ENCODE peak calls at places on chromosomes 13 and 19, in nine cellular contexts. Z is non-pigmented ciliary epithelial cell; X is pons; L is RPMI8226; B is stimulated activated CD4-positive, alpha-beta T cell treated with anti-CD3 and anti-CD28 coated beads, Interleukin-2, amount 100 ng/mL, for 48 hours; C is AG20443; Q is AML-193; R is colonic mucosa; I is cardiac muscle cell. S is an unnamed sample.

GRCh38 chr19:48819366-48819816 is 8.6 kb upstream of the BCAT2 start:
- DNase-seq in L (no peak), R (peak; percentile 94), C (peak; percentile 89), Q (no peak), I (no peak), X (no peak), B (no peak), Z (no peak), S (no peak)

GRCh38 chr13:44271915-44272341 is 101.7 kb upstream of the SERP2 start:
- DNase-seq in B (no peak), X (peak; percentile 36), Z (no peak), Q (no peak), L (no peak), R (no peak), C (no peak), I (peak; percentile 49), S (no peak)

GRCh38 chr19:53813996-53814395 is 10.1 kb downstream of the NLRP12 start:
- DNase-seq in B (no peak), R (no peak), C (peak; percentile 50), I (no peak), L (no peak), Z (no peak), Q (no peak), X (no peak), S (no peak)

GRCh38 chr19:50832666-50833065 is 708 bp downstream of the KLK15 start:
- DNase-seq in C (no peak), L (no peak), Q (no peak), R (no peak), B (no peak), X (no peak), Z (no peak), I (no peak), S (no peak)

GRCh38 chr13:19061278-19061677 is 120.3 kb downstream of the TUBA3C start:
- DNase-seq in R (no peak), X (no peak), I (no peak), Q (no peak), B (no peak), Z (no peak), C (peak; percentile 7), L (no peak), S (no peak)

GRCh38 chr13:51556740-51557139 is 27.5 kb upstream of the WDFY2 start:
- DNase-seq in C (no peak), Q (no peak), R (no peak), L (no peak), X (no peak), I (peak; percentile 49), Z (no peak), B (no peak), S (no peak)

GRCh38 chr13:22175211-22175610 is 504.3 kb downstream of the FGF9 start:
- DNase-seq in L (no peak), X (no peak), C (no peak), Q (no peak), I (no peak), R (no peak), Z (no peak), B (no peak), S (no peak)

GRCh38 chr13:75442736-75443234 is 39.2 kb downstream of the TBC1D4 start:
- DNase-seq in R (peak; percentile 29), X (no peak), L (no peak), Q (no peak), B (no peak), C (no peak), I (no peak), Z (no peak), S (no peak)

GRCh38 chr13:94550030-94550738 is 45.8 kb downstream of the TGDS start:
- DNase-seq in C (no peak), R (no peak), X (no peak), B (no peak), Q (no peak), I (no peak), Z (no peak), L (no peak), S (no peak)

GRCh38 chr19:48543121-48543710 is 8.8 kb upstream of the SULT2B1 start:
- DNase-seq in X (no peak), Q (no peak), C (peak; percentile 65), R (peak; percentile 70), B (no peak), I (no peak), Z (no peak), L (no peak), S (no peak)

GRCh38 chr19:15114153-15114540 is 6.9 kb downstream of the SYDE1 start:
- DNase-seq in I (no peak), R (no peak), Q (no peak), X (no peak), L (no peak), Z (no peak), B (no peak), C (peak; percentile 72), S (no peak)

GRCh38 chr13:114263590-114263989 is 17.8 kb upstream of the UPF3A start:
- DNase-seq in Z (no peak), X (no peak), L (peak; percentile 38), R (no peak), B (no peak), C (no peak), I (no peak), Q (no peak), S (no peak)

GRCh38 chr19:40907968-40908735 is 26.1 kb upstream of the CYP2A7 start:
- DNase-seq in L (no peak), Z (no peak), X (no peak), B (peak; percentile 43), Q (no peak), I (no peak), C (no peak), R (no peak), S (no peak)

GRCh38 chr19:21786931-21787330 is 19.6 kb upstream of the ZNF100 start:
- DNase-seq in Z (no peak), B (no peak), X (no peak), C (no peak), Q (no peak), L (no peak), I (no peak), R (no peak), S (no peak)

GRCh38 chr19:13835791-13836723 is 40.8 kb downstream of the ZSWIM4 start:
- DNase-seq in Q (peak; percentile 97), X (no peak), I (no peak), L (no peak), R (peak; percentile 29), Z (no peak), B (no peak), C (peak; percentile 14), S (no peak)

GRCh38 chr19:10419646-10420443 is 493 bp upstream of the PDE4A start:
- DNase-seq in C (peak; percentile 50), Z (no peak), B (peak; percentile 37), L (peak; percentile 95), R (no peak), I (peak; percentile 72), Q (no peak), X (no peak), S (peak; percentile 79)

GRCh38 chr19:38952395-38953165 is 21.8 kb downstream of the MRPS12 start:
- DNase-seq in L (peak; percentile 60), R (peak; percentile 52), Z (no peak), B (no peak), Q (peak; percentile 47), C (no peak), I (peak; percentile 43), X (peak; percentile 76), S (peak; percentile 32)

GRCh38 chr19:35363001-35363590 is 4.8 kb downstream of the FFAR3 start:
- DNase-seq in Q (no peak), I (no peak), X (no peak), R (no peak), Z (no peak), L (no peak), C (peak; percentile 0), B (no peak), S (no peak)

GRCh38 chr13:67138937-67139336 is 91.2 kb downstream of the PCDH9 start:
- DNase-seq in C (no peak), X (no peak), I (no peak), B (no peak), L (no peak), Q (no peak), Z (no peak), R (no peak), S (peak; percentile 29)

GRCh38 chr19:36254848-36255247 is 39.9 kb downstream of the ZNF146 start:
- DNase-seq in C (no peak), Z (no peak), Q (no peak), L (no peak), B (no peak), I (no peak), X (no peak), R (no peak), S (no peak)

GRCh38 chr13:50192272-50192813 is 177.1 kb downstream of the KCNRG start:
- DNase-seq in C (no peak), Q (no peak), L (no peak), I (no peak), B (no peak), X (no peak), R (no peak), Z (no peak), S (no peak)

GRCh38 chr13:99103536-99103935 is 97.1 kb upstream of the UBAC2 start:
- DNase-seq in B (no peak), Z (no peak), L (no peak), X (no peak), I (peak; percentile 34), Q (no peak), C (peak; percentile 62), R (no peak), S (peak; percentile 95)

GRCh38 chr13:91922969-91923592 is 524.7 kb downstream of the GPC5 start:
- DNase-seq in R (no peak), C (no peak), B (no peak), L (no peak), Q (no peak), I (peak; percentile 40), Z (no peak), X (peak; percentile 13), S (no peak)

GRCh38 chr13:74243637-74244526 is 109.7 kb upstream of the KLF12 start:
- DNase-seq in X (no peak), B (no peak), Q (no peak), C (peak; percentile 45), I (no peak), R (no peak), L (no peak), Z (peak; percentile 49), S (no peak)

GRCh38 chr13:24511019-24511823 is 1.4 kb downstream of the PARP4 start:
- DNase-seq in Z (peak; percentile 88), R (peak; percentile 66), Q (peak; percentile 82), X (peak; percentile 54), I (no peak), L (peak; percentile 69), B (peak; percentile 53), C (peak; percentile 73), S (peak; percentile 3)

GRCh38 chr19:15292847-15293582 is 39.3 kb downstream of the BRD4 start:
- DNase-seq in Q (no peak), X (no peak), I (no peak), Z (no peak), R (no peak), B (no peak), C (no peak), L (peak; percentile 83), S (no peak)

GRCh38 chr13:30748717-30749116 is 13.4 kb downstream of the ALOX5AP start:
- DNase-seq in C (no peak), B (no peak), Z (no peak), L (no peak), X (no peak), Q (no peak), I (no peak), R (no peak), S (no peak)

S was measured in retina.